ENCODE peak calls at places on chromosomes 5 and 9, in nine cellular contexts. U, W, T, B, G, R, Q, M and V are unnamed samples.

GRCh38 chr9:16337322-16338029 is 533.0 kb downstream of the BNC2 start:
- DNase-seq in U (peak; percentile 96), W (no peak), T (peak; percentile 68), B (peak; percentile 65), G (no peak), R (no peak), Q (no peak), M (no peak), V (peak; percentile 80)

GRCh38 chr5:175261098-175261497 is 182.9 kb downstream of the DRD1 start:
- DNase-seq in U (no peak), W (no peak), T (no peak), B (no peak), G (no peak), R (no peak), Q (no peak), M (no peak), V (no peak)

GRCh38 chr9:26157411-26157810 is 479.2 kb upstream of the TUSC1 start:
- DNase-seq in U (no peak), W (no peak), T (no peak), B (no peak), G (no peak), R (no peak), Q (no peak), M (no peak), V (no peak)

GRCh38 chr9:125902865-125903512 is 155.8 kb downstream of the PBX3 start:
- DNase-seq in U (no peak), W (no peak), T (no peak), B (no peak), G (no peak), R (no peak), Q (no peak), M (no peak), V (no peak)

GRCh38 chr9:131436865-131437271 is 43.0 kb downstream of the PRRC2B start:
- DNase-seq in U (no peak), W (no peak), T (no peak), B (no peak), G (no peak), R (no peak), Q (no peak), M (no peak), V (no peak)

GRCh38 chr5:122156724-122157325 is 27.5 kb downstream of the ZNF474 start:
- DNase-seq in U (peak; percentile 58), W (peak; percentile 7), T (peak; percentile 70), B (peak; percentile 4), G (no peak), R (no peak), Q (no peak), M (no peak), V (no peak)

GRCh38 chr5:74241751-74242140 is 398.8 kb downstream of the ENC1 start:
- DNase-seq in U (peak; percentile 68), W (no peak), T (no peak), B (peak; percentile 82), G (no peak), R (no peak), Q (peak; percentile 26), M (no peak), V (no peak)

GRCh38 chr5:55338092-55338613 is 30.4 kb downstream of the MTREX start:
- DNase-seq in U (no peak), W (no peak), T (no peak), B (no peak), G (no peak), R (no peak), Q (no peak), M (no peak), V (no peak)

GRCh38 chr5:192691-192969 is 1.3 kb downstream of the LRRC14B start:
- DNase-seq in U (no peak), W (no peak), T (no peak), B (no peak), G (no peak), R (no peak), Q (no peak), M (no peak), V (no peak)

GRCh38 chr5:189976-190365 is 1.3 kb upstream of the LRRC14B start:
- DNase-seq in U (no peak), W (no peak), T (no peak), B (no peak), G (no peak), R (no peak), Q (no peak), M (no peak), V (no peak)

GRCh38 chr5:190366-191035 is 794 bp upstream of the LRRC14B start:
- DNase-seq in U (no peak), W (peak; percentile 27), T (no peak), B (no peak), G (no peak), R (no peak), Q (no peak), M (no peak), V (no peak)

GRCh38 chr5:191949-192690 is 825 bp downstream of the LRRC14B start:
- DNase-seq in U (no peak), W (no peak), T (no peak), B (no peak), G (no peak), R (no peak), Q (no peak), M (no peak), V (no peak)

DNA sequence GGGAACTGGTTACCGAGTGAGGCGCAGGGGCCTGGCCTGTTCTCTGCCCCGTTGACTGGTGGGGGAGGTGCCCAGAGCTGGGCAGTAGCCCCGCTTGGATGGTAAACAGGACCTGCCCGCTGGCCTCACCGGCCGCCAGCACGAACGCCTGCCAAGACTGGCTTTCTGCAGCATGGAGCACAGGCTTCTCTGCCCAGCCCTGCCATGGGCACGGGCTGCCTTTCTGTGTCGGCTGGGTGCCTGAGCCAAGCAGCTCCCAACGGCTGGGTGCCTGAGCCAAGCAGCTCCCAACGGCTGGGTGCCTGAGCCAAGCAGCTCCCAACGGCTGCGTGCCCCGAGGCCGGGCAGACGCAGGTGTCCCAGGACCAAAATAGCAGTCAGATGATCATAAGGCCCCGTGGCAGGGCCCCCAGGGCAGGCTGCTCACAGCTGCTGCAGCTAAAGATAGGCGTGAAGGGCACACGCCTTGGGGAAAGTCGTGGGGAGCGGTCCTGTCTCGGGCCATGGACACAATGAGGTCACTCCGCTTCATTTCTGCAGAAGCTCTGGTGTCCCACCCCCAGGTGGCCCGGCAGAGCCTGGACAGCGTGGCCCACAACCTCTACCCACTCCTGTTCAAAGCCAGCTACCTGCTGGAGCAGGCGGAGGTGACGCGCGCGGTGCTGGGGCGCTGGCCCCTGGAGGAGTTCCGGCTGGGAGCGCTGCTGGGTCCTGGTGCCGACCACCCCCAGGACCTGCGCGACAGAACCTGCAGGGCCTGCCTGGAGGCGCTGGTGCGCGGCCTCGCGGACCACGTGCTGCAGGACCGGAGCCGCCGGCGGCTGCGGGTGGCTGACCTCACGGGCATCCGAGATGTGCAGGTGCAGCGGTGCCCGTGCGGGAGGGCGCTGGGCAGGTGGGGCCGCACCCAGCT is at the start of gene LRRC14B:
- DNase-seq in U (no peak), W (peak; percentile 92), T (no peak), B (no peak), G (no peak), R (peak; percentile 40), Q (peak; percentile 70), M (peak; percentile 57), V (no peak)
- H3K4me3 ChIP-seq in U (no peak within 1 kb of the TSS), W (peak within 1 kb of the TSS; percentile 46), T (no peak within 1 kb of the TSS), B (no peak within 1 kb of the TSS), G (no peak within 1 kb of the TSS), R (peak within 1 kb of the TSS; percentile 33), Q (no peak within 1 kb of the TSS), M (peak within 1 kb of the TSS; percentile 31), V (no peak within 1 kb of the TSS)

GRCh38 chr5:139745121-139745799 is 50.3 kb upstream of the PSD2 start:
- DNase-seq in U (peak; percentile 92), W (no peak), T (peak; percentile 70), B (peak; percentile 73), G (peak; percentile 45), R (no peak), Q (no peak), M (no peak), V (peak; percentile 71)

GRCh38 chr5:139745800-139746690 is 49.6 kb upstream of the PSD2 start:
- DNase-seq in U (peak; percentile 83), W (peak; percentile 71), T (peak; percentile 65), B (peak; percentile 81), G (peak; percentile 62), R (peak; percentile 58), Q (peak; percentile 54), M (peak; percentile 56), V (peak; percentile 24)

GRCh38 chr5:139748505-139748826 is 47.1 kb upstream of the PSD2 start:
- DNase-seq in U (no peak), W (no peak), T (no peak), B (no peak), G (no peak), R (no peak), Q (no peak), M (no peak), V (no peak)

GRCh38 chr5:139747583-139748504 is 47.8 kb upstream of the PSD2 start:
- DNase-seq in U (peak; percentile 59), W (no peak), T (no peak), B (no peak), G (peak; percentile 40), R (peak; percentile 60), Q (no peak), M (peak; percentile 53), V (no peak)

DNA sequence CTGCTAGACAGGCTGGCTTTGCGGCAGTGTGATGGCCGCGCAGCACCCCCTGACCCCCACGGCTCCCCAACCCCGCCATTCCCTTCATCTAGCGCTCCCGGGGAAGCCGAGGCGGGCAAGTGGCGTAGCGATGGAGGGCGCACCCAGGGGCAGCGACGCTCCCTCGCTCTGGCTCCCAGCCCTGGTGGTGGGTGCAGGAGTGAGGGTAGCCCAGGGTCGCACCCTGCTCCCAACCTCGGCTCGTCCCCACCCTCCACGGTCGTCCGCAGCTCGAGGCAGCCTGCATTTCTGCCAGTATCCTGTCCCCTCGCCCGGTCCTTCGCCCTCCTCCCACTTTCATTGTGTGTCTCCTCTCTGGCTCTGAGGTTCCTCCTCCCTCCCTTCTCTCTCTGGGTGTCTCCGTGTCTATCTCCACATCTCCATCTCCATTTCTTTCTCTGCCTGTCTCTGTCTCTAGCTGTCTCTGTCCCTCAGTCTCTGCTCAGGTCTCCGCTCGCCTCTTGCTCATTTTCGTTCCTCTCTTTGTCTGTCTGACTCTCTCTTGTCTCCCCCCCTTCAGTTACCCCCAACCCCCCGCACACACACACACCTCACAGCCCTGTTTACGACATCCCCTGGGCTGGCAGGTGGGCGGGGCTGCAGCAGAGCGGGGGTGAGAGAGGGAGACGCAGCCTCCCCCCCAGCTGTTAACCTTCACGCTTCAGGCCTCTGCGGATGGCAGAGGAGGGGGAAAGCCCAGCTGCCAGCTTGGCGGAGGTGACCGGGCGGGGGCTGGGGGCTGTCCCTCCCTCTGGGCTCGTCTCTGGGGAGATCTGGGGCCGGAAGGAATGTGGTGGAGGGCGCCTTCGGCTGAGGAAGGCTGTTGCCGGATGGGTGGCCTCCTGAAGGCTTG is 48.7 kb upstream of the PSD2 start:
- DNase-seq in U (peak; percentile 50), W (peak; percentile 68), T (no peak), B (no peak), G (no peak), R (peak; percentile 80), Q (no peak), M (no peak), V (no peak)
- H3K4me3 ChIP-seq in U (peak overlapping the region; percentile 31), W (peak overlapping the region; percentile 48), T (peak overlapping the region; percentile 4), B (peak overlapping the region; percentile 38), G (peak overlapping the region; percentile 24), R (peak overlapping the region; percentile 73), Q (peak overlapping the region; percentile 6), M (peak overlapping the region; percentile 53), V (peak overlapping the region; percentile 40)

DNA sequence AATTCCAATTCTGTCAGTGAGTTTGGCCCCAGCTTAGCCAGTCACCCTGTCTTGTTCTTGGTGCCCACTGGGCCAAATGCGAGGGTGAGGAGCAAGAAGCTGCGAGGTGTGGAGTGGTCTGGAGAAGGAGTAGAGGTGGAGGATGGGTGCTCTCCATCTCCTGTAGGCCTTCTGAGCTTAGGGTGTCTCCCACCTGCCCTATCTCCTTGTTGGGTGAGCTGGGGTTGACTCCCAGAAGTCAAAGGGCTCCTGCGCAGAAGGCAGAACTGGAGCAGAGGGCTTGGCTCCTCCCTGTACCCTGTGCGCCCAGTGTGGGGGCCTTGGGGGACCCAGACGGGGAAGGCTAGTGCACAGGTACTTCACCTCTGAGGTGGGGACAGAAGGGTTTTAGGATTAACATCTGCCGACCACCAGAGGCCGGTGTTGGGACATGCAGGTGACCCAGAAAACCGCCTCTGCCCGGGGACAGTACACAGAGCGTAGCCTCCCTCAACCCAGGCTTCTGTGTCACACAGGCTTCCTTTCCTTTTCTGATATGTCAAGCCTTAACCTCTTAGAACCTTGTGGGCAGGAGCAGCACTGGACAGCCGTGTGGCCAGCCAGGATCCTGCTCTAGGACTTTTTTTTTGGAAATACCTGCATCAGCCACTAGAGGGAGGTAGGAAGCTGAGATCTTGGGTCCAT is 16.9 kb downstream of the IL5 start:
- DNase-seq in U (peak; percentile 25), W (peak; percentile 65), T (peak; percentile 29), B (peak; percentile 63), G (peak; percentile 43), R (peak; percentile 41), Q (peak; percentile 31), M (peak; percentile 49), V (no peak)
- H3K4me3 ChIP-seq in U (no peak overlapping the region), W (no peak overlapping the region), T (no peak overlapping the region), B (no peak overlapping the region), G (no peak overlapping the region), R (no peak overlapping the region), Q (no peak overlapping the region), M (no peak overlapping the region), V (peak overlapping the region; percentile 6)

GRCh38 chr9:27154923-27155322 is 45.9 kb downstream of the TEK start:
- DNase-seq in U (peak; percentile 98), W (no peak), T (peak; percentile 94), B (no peak), G (no peak), R (no peak), Q (no peak), M (no peak), V (peak; percentile 78)

GRCh38 chr9:27157086-27157485 is 48.1 kb downstream of the TEK start:
- DNase-seq in U (no peak), W (no peak), T (no peak), B (no peak), G (no peak), R (no peak), Q (no peak), M (no peak), V (no peak)

GRCh38 chr9:27160636-27161035 is 51.6 kb downstream of the TEK start:
- DNase-seq in U (no peak), W (no peak), T (no peak), B (no peak), G (no peak), R (no peak), Q (no peak), M (no peak), V (no peak)

GRCh38 chr9:27162045-27162444 is 53.0 kb downstream of the TEK start:
- DNase-seq in U (peak; percentile 71), W (no peak), T (peak; percentile 49), B (no peak), G (no peak), R (no peak), Q (no peak), M (no peak), V (no peak)

DNA sequence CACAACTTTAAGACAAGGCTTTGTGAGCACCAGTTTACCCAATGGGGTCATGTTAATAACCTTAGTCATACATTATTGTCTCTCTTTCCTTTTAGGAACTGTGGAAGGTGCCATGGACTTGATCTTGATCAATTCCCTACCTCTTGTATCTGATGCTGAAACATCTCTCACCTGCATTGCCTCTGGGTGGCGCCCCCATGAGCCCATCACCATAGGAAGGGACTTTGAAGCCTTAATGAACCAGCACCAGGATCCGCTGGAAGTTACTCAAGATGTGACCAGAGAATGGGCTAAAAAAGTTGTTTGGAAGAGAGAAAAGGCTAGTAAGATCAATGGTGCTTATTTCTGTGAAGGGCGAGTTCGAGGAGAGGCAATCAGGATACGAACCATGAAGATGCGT is 48.7 kb downstream of the TEK start:
- DNase-seq in U (no peak), W (no peak), T (no peak), B (no peak), G (no peak), R (no peak), Q (no peak), M (no peak), V (no peak)
- H3K4me3 ChIP-seq in U (no peak overlapping the region), W (no peak overlapping the region), T (no peak overlapping the region), B (no peak overlapping the region), G (no peak overlapping the region), R (no peak overlapping the region), Q (no peak overlapping the region), M (no peak overlapping the region), V (no peak overlapping the region)